ENCODE peak calls at places on chromosomes 4 and X, in ten cellular contexts. W is endothelial cell, F is mucosa of descending colon, Y is osteoblast, O is coronary artery, S is Caco-2, Z is dorsolateral prefrontal cortex, C is lower leg skin, I is PC-3, H is glutamatergic neuron. T is an unnamed sample.

GRCh38 chr4:163263601-163264000 is 68.8 kb downstream of the NPY1R start:
- DNase-seq in W (no peak), F (no peak), Y (no peak), O (no peak), S (no peak), Z (peak), C (no peak), I (no peak), H (peak), T (no peak)

GRCh38 chr4:60396680-60397079 is 803.4 kb upstream of the ADGRL3 start:
- DNase-seq in W (no peak), F (no peak), Y (no peak), O (no peak), S (no peak), Z (no peak), C (no peak), I (peak), H (no peak), T (no peak)

GRCh38 chrX:38839944-38840343 is 38.7 kb downstream of the MID1IP1 start:
- DNase-seq in W (no peak), F (no peak), Y (no peak), O (no peak), S (no peak), Z (no peak), C (no peak), I (no peak), H (no peak), T (no peak)

GRCh38 chrX:44223150-44223549 is 120.3 kb downstream of the EFHC2 start:
- DNase-seq in W (no peak), F (peak), Y (no peak), O (no peak), S (no peak), Z (no peak), C (no peak), I (peak), H (no peak), T (no peak)

GRCh38 chr4:183017962-183018361 is 81.1 kb upstream of the WWC2 start:
- DNase-seq in W (no peak), F (no peak), Y (no peak), O (no peak), S (no peak), Z (no peak), C (no peak), I (no peak), H (no peak), T (no peak)

GRCh38 chr4:38163216-38164006 is 203.2 kb downstream of the PTTG2 start:
- DNase-seq in W (no peak), F (no peak), Y (no peak), O (no peak), S (no peak), Z (no peak), C (peak), I (peak), H (no peak), T (no peak)

GRCh38 chr4:8846046-8846720 is 25.5 kb downstream of the HMX1 start:
- DNase-seq in W (no peak), F (no peak), Y (no peak), O (peak), S (no peak), Z (no peak), C (peak), I (no peak), H (no peak), T (no peak)

GRCh38 chrX:19758536-19758935 is 128.9 kb downstream of the SH3KBP1 start:
- DNase-seq in W (no peak), F (no peak), Y (no peak), O (no peak), S (peak), Z (no peak), C (no peak), I (peak), H (no peak), T (no peak)

GRCh38 chrX:147377728-147378127 is 534.0 kb upstream of the FMR1 start:
- DNase-seq in W (no peak), F (no peak), Y (no peak), O (no peak), S (no peak), Z (no peak), C (no peak), I (no peak), H (no peak), T (no peak)

GRCh38 chr4:47207555-47207954 is 176.2 kb downstream of the GABRB1 start:
- DNase-seq in W (no peak), F (no peak), Y (no peak), O (no peak), S (no peak), Z (no peak), C (no peak), I (no peak), H (no peak), T (no peak)

GRCh38 chrX:9231491-9231890 is 197.6 kb upstream of the FAM9B start:
- DNase-seq in W (no peak), F (no peak), Y (no peak), O (no peak), S (no peak), Z (no peak), C (no peak), I (peak), H (no peak), T (no peak)

GRCh38 chr4:25756503-25756902 is 100.9 kb downstream of the SLC34A2 start:
- DNase-seq in W (no peak), F (no peak), Y (no peak), O (no peak), S (no peak), Z (no peak), C (no peak), I (no peak), H (no peak), T (no peak)

GRCh38 chrX:137234651-137235402 is 201.0 kb upstream of the GPR101 start:
- DNase-seq in W (no peak), F (no peak), Y (no peak), O (no peak), S (no peak), Z (no peak), C (no peak), I (no peak), H (no peak), T (no peak)

GRCh38 chr4:3867403-3868100 is 101.4 kb downstream of the ADRA2C start:
- DNase-seq in W (no peak), F (no peak), Y (peak), O (no peak), S (no peak), Z (no peak), C (no peak), I (no peak), H (peak), T (no peak)

GRCh38 chrX:141176586-141177451 is at the start of gene LDOC1:
- DNase-seq in W (peak), F (peak), Y (peak), O (peak), S (no peak), Z (peak), C (peak), I (peak), H (peak), T (peak)

GRCh38 chrX:1386338-1387127 is 5.4 kb downstream of the SLC25A6 start:
- DNase-seq in W (no peak), F (peak), Y (no peak), O (no peak), S (no peak), Z (no peak), C (peak), I (no peak), H (peak), T (no peak)

GRCh38 chr4:108247511-108248088 is 78.9 kb upstream of the LEF1 start:
- DNase-seq in W (no peak), F (peak), Y (no peak), O (no peak), S (no peak), Z (no peak), C (no peak), I (peak), H (no peak), T (no peak)

GRCh38 chr4:127668770-127669169 is 36.0 kb downstream of the INTU start:
- DNase-seq in W (no peak), F (no peak), Y (no peak), O (no peak), S (no peak), Z (no peak), C (no peak), I (no peak), H (no peak), T (no peak)

GRCh38 chr4:94691552-94691951 is 66.2 kb upstream of the BMPR1B start:
- DNase-seq in W (no peak), F (no peak), Y (peak), O (no peak), S (no peak), Z (no peak), C (no peak), I (no peak), H (no peak), T (no peak)

DNA sequence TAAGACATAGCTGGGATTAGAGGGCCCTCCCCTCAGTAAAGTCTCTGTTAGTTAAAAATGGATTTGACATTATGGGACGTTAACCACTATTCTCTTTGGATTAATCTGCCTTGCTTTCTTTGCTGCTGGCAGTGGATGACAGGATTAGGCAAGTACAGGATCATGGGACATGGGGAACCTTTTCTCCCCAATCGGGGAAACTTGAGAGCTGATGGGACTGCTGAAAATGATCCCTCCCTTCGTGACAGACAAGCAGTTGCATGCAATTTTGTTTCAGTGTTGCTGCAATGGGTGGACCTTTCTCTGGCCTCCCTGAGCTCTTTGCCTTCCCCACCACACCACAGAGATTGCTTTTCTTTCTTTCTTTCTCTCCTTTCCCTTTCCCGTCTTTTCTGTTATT is 120.2 kb upstream of the BANK1 start:
- DNase-seq in W (no peak), F (no peak), Y (no peak), O (no peak), S (no peak), Z (no peak), C (no peak), I (no peak), H (no peak), T (no peak)
- TF ChIP-seq CTCF in W (no peak), F (no peak), Y (no peak), O (no peak), S (no peak), Z (no peak), C (no peak), I (no peak), H (no peak), T (no peak)

DNA sequence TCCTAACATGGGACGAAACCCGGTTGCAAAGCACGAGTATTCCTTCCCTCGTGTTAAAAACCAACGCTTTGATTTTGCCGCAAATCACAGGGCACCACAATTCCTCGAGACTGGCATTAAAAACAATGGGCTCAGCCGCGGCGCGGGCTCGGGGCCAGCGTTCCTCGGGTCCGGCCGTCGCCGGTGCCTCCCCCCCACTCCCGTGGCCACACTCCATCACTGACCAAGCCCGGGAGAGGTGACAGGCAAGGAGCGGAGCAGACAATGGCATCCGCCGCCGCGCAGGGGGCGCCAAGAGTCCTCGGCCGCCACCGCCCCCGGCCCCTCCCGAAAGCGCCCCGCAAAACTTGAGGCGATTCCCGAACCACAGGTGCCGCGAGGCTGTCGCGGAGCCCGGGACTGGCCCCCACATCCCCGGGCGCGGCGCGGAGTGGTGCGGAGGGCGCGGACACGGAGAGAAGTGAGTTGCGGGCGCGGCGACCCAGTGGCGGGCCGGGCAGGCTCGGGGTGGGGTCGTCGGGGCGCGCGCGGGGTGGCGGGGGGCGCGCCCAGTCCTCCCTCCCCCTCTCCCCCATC is 445 bp downstream of the AP1S2 start:
- DNase-seq in W (peak), F (peak), Y (peak), O (peak), S (peak), Z (peak), C (peak), I (peak), H (peak), T (peak)
- TF ChIP-seq CTCF in W (no peak), F (no peak), Y (no peak), O (no peak), S (peak), Z (peak), C (no peak), I (peak), H (no peak), T (no peak)

DNA sequence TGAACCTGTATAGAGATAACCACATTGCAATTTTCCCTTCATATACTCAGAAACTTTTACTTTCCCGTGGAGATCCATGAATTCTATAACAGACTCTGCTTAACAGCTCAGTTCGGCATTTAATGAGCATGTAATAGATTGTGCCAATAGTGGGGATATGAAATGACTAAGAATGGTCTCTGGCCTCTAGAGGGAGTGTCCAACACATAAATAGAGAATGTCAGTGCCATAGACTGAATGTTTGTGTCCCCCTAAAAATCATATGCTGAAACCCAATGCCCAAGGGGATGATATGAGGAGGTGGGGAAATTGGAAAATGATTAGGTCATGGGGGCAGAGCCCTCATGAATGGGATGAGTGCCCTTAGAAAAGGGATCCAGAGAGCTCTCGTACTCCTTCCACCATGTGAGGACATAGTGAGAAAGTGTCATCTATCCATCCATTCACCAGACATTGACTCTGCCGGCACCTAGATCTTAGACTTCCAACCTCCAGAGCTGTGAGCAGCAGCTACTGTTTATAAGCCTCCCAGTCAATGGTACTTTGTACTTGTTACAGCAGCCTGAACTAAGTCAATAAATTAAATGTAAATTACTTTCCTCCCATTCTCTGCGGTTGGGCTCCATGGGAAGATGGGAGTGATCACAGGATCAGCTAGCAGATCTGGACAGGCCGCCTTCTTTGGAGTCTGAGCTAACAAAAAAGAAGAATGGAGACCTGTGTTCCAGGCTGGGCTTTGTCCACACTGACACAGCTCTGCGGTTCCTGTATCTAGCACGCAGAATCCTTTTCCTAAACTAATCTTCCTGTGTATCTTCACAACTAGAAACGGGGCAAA is 28.1 kb upstream of the HPSE start:
- DNase-seq in W (no peak), F (peak), Y (no peak), O (no peak), S (peak), Z (no peak), C (no peak), I (peak), H (no peak), T (no peak)
- TF ChIP-seq CTCF in W (no peak), F (no peak), Y (peak), O (no peak), S (peak), Z (peak), C (no peak), I (peak), H (no peak), T (no peak)

GRCh38 chrX:2828404-2829065 is at the start of gene GYG2:
- DNase-seq in W (peak), F (peak), Y (peak), O (no peak), S (peak), Z (no peak), C (no peak), I (no peak), H (peak), T (no peak)
- TF ChIP-seq CTCF in W (no peak), F (no peak), Y (no peak), O (no peak), S (no peak), Z (no peak), C (no peak), I (no peak), H (no peak), T (no peak)

T was measured in natural killer cell.